ENCODE peak calls at places on chromosomes 1 and 21, in six cellular contexts. N, Y, L, V, R and D are unnamed samples. For H3K36me3, the result is how much of the 10 kb centered on the place peaks cover.

GRCh38 chr1:236862615-236863211 is 67.6 kb downstream of the MTR start:
- DNase-seq in N (no peak), L (no peak), Y (no peak), R (peak), V (no peak), D (no peak)

GRCh38 chr21:46667735-46668380 is 32.4 kb downstream of the PRMT2 start:
- DNase-seq in Y (no peak), R (no peak), N (peak), L (peak), V (peak), D (no peak)

GRCh38 chr1:12177999-12178441 is 11.2 kb downstream of the TNFRSF1B start:
- DNase-seq in L (peak), N (peak), Y (peak), R (peak), V (peak), D (no peak)

GRCh38 chr1:51569284-51570062 is 47.4 kb upstream of the OSBPL9 start:
- DNase-seq in V (peak), L (peak), N (peak), R (peak), Y (peak), D (peak)

GRCh38 chr21:34592120-34592561 is 22.8 kb downstream of the RCAN1 start:
- DNase-seq in V (peak), L (peak), R (peak), N (peak), Y (no peak), D (peak)

GRCh38 chr1:56064705-56065104 is 514.7 kb downstream of the PLPP3 start:
- DNase-seq in R (no peak), V (peak), L (peak), N (peak), Y (no peak), D (no peak)

GRCh38 chr1:165137551-165138316 is 218.8 kb downstream of the LMX1A start:
- DNase-seq in Y (no peak), V (peak), L (no peak), N (no peak), R (no peak), D (no peak)

GRCh38 chr1:206784471-206784903 is 12.2 kb upstream of the IL10 start:
- DNase-seq in N (no peak), L (no peak), V (no peak), R (no peak), Y (peak), D (no peak)

GRCh38 chr1:36323636-36324321 is at the start of gene EVA1B:
- DNase-seq in R (peak), V (peak), Y (no peak), L (peak), N (peak), D (peak)

DNA sequence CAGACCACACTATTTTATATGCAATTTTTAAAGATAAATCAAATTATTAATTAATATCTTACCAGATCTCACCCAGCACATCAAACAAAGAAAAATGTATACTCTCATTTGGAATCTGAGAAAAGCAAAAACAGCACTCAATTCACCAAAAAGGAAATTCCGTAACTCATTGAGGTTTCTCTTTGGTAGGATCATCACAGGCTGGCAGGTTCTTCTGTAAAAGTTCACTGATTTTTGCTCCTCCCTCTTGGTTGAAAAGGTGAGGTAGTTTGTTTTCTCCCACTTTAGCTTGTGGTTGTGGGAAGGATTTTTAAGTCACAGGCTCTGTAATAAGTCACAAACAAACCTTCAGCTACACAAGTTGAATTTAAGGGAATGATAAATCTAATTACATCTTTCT is at the start of gene LIPI:
- DNase-seq in Y (no peak), N (no peak), R (no peak), V (no peak), L (no peak), D (no peak)
- H3K36me3 ChIP-seq in Y (under half), N (under half), R (under half), V (under half), L (under half), D (under half)

DNA sequence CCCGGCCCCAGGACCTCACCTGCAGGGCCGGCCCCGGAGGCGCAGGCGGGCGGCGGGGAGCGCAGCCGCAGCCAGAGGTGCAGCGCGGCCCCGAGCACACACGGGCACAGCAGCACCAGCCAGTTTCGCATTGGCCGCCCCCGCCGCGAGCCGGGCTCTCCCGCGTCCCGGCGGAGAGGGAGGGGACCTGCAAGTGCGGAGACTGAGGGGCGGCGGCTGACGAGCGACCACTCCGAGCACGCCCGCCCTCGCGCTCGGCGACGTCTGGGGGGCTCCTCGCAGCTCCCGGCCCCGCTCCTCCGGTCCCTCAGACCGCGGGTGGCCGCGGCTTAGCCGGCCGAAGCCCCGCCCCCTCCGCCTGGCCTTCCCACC is at the start of gene B3GALNT2:
- DNase-seq in L (no peak), V (no peak), Y (no peak), N (no peak), R (no peak), D (no peak)
- H3K27ac ChIP-seq in L (peak), V (peak), Y (peak), N (peak), R (peak), D (peak)

DNA sequence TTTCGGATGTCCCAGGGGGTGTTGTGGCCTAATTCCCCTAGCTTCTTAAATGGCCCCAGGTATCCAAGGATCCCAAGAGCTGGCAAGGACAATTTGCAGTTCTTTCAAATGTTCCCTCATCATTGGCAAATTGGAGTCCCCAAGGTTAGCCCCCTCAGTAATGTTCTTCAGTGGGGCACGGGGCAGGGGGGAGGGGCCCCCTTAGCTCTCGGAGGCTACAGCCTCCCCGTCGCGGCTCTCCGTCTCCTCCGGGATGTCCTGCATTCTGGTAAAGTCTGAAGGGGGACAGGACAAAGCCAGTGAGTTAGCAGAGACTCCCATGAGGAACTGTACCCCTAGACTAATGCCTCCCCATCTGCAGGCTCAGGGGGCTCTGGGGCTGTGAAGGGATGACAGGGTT is 6.3 kb downstream of the RXFP4 start:
- DNase-seq in Y (no peak), V (no peak), R (no peak), L (no peak), N (no peak), D (no peak)
- H3K36me3 ChIP-seq in Y (under half), V (under half), R (under half), L (half or more), N (under half), D (under half)

GRCh38 chr1:24743404-24744211 is 1.6 kb upstream of the CLIC4 start:
- DNase-seq in L (peak), R (no peak), Y (no peak), V (peak), N (peak), D (no peak)
- H3K27ac ChIP-seq in L (peak), R (no peak), Y (no peak), V (peak), N (peak), D (no peak)